ENCODE peak calls at places on chromosomes 12 and 14, in nine cellular contexts. R, H, E, C, A, V, Z, L and T are unnamed samples.

GRCh38 chr12:46983393-46983793 is 96.0 kb upstream of the PCED1B start:
- DNase-seq in R (no peak), H (no peak), E (no peak), C (no peak), A (no peak), V (no peak), Z (no peak), L (no peak), T (no peak)

GRCh38 chr14:97709552-97709951 is 912.4 kb downstream of the VRK1 start:
- DNase-seq in R (no peak), H (no peak), E (no peak), C (no peak), A (no peak), V (no peak), Z (no peak), L (no peak), T (no peak)

GRCh38 chr12:75892779-75893408 is 138.7 kb downstream of the PHLDA1 start:
- DNase-seq in R (peak), H (peak), E (no peak), C (peak), A (no peak), V (peak), Z (no peak), L (no peak), T (no peak)

GRCh38 chr12:26378721-26379120 is 183.3 kb downstream of the SSPN start:
- DNase-seq in R (no peak), H (no peak), E (no peak), C (peak), A (no peak), V (no peak), Z (no peak), L (no peak), T (no peak)

GRCh38 chr12:53381739-53382630 is 2.0 kb downstream of the SP1 start:
- DNase-seq in R (no peak), H (peak), E (no peak), C (peak), A (no peak), V (peak), Z (no peak), L (no peak), T (peak)

GRCh38 chr12:92065018-92065499 is 80.6 kb downstream of the BTG1 start:
- DNase-seq in R (no peak), H (peak), E (no peak), C (no peak), A (no peak), V (no peak), Z (no peak), L (peak), T (no peak)

GRCh38 chr12:116497051-116497529 is 62.1 kb upstream of the MAP1LC3B2 start:
- DNase-seq in R (no peak), H (no peak), E (no peak), C (no peak), A (no peak), V (no peak), Z (no peak), L (no peak), T (no peak)

GRCh38 chr12:39443704-39444234 is 849 bp upstream of the KIF21A start:
- DNase-seq in R (no peak), H (no peak), E (no peak), C (peak), A (no peak), V (no peak), Z (no peak), L (no peak), T (no peak)

GRCh38 chr14:37655418-37655817 is 60.0 kb downstream of the TTC6 start:
- DNase-seq in R (peak), H (peak), E (no peak), C (no peak), A (no peak), V (no peak), Z (no peak), L (no peak), T (no peak)

GRCh38 chr14:74514471-74514932 is 20.9 kb downstream of the ISCA2 start:
- DNase-seq in R (no peak), H (peak), E (no peak), C (no peak), A (no peak), V (peak), Z (no peak), L (no peak), T (no peak)

GRCh38 chr12:27012982-27013255 is 1.3 kb downstream of the TM7SF3 start:
- DNase-seq in R (no peak), H (no peak), E (no peak), C (no peak), A (no peak), V (no peak), Z (no peak), L (no peak), T (no peak)

GRCh38 chr12:109436181-109436546 is 40.9 kb downstream of the KCTD10 start:
- DNase-seq in R (no peak), H (no peak), E (no peak), C (peak), A (no peak), V (no peak), Z (no peak), L (no peak), T (no peak)

GRCh38 chr12:104475269-104475668 is 18.5 kb downstream of the CHST11 start:
- DNase-seq in R (no peak), H (no peak), E (no peak), C (no peak), A (no peak), V (no peak), Z (no peak), L (no peak), T (no peak)

GRCh38 chr12:89995870-89996269 is 287.2 kb upstream of the ATP2B1 start:
- DNase-seq in R (no peak), H (no peak), E (no peak), C (no peak), A (no peak), V (no peak), Z (no peak), L (no peak), T (no peak)

GRCh38 chr12:64669270-64669842 is 59.1 kb downstream of the RASSF3 start:
- DNase-seq in R (no peak), H (no peak), E (peak), C (peak), A (no peak), V (no peak), Z (no peak), L (peak), T (peak)

GRCh38 chr14:106843951-106844483 is 1317.6 kb downstream of the TMEM121 start:
- DNase-seq in R (no peak), H (peak), E (no peak), C (no peak), A (no peak), V (peak), Z (peak), L (peak), T (peak)

GRCh38 chr12:132789099-132789471 is 27.5 kb upstream of the ANKLE2 start:
- DNase-seq in R (no peak), H (no peak), E (no peak), C (no peak), A (no peak), V (no peak), Z (no peak), L (no peak), T (no peak)

GRCh38 chr12:95051241-95051640 is 22.2 kb downstream of the NR2C1 start:
- DNase-seq in R (no peak), H (peak), E (no peak), C (no peak), A (no peak), V (no peak), Z (no peak), L (no peak), T (no peak)

GRCh38 chr14:68245146-68246073 is 425.8 kb downstream of the RAD51B start:
- DNase-seq in R (no peak), H (peak), E (no peak), C (no peak), A (no peak), V (no peak), Z (no peak), L (no peak), T (no peak)

GRCh38 chr14:65079201-65079600 is 23.1 kb downstream of the MAX start:
- DNase-seq in R (no peak), H (no peak), E (no peak), C (no peak), A (no peak), V (no peak), Z (no peak), L (no peak), T (no peak)

GRCh38 chr14:69107407-69108003 is 45.4 kb downstream of the DCAF5 start:
- DNase-seq in R (peak), H (peak), E (peak), C (peak), A (peak), V (no peak), Z (no peak), L (peak), T (peak)

GRCh38 chr12:49131973-49132461 is 822 bp upstream of the TUBA1B start:
- DNase-seq in R (peak), H (peak), E (no peak), C (no peak), A (no peak), V (peak), Z (no peak), L (no peak), T (no peak)

GRCh38 chr12:50572275-50572674 is 67.5 kb downstream of the DIP2B start:
- DNase-seq in R (peak), H (peak), E (no peak), C (no peak), A (no peak), V (no peak), Z (no peak), L (no peak), T (no peak)

GRCh38 chr12:72546106-72546505 is 273.9 kb downstream of the TRHDE start:
- DNase-seq in R (no peak), H (no peak), E (no peak), C (no peak), A (no peak), V (no peak), Z (no peak), L (no peak), T (no peak)

GRCh38 chr14:22626590-22626989 is 17.6 kb downstream of the OR6J1 start:
- DNase-seq in R (no peak), H (no peak), E (no peak), C (no peak), A (no peak), V (no peak), Z (no peak), L (no peak), T (no peak)